ENCODE peak calls at places on chromosomes 2 and 18, in eight cellular contexts. L is stimulated activated CD4-positive, alpha-beta T cell treated with anti-CD3 and anti-CD28 coated beads, Interleukin-15, amount 100 ng/mL, for 48 hours; Y is coronary artery; W is stimulated activated CD8-positive, alpha-beta memory T cell treated with anti-CD3 and anti-CD28 coated beads, Interleukin-15, amount 100 ng/mL, for 24 hours; M is cardiac fibroblast; Z is esophagus squamous epithelium; C is HCEC 1CT; F is fibroblast of the conjunctiva. T is an unnamed sample.

GRCh38 chr18:61085036-61085435 is 248.2 kb upstream of the CDH20 start:
- DNase-seq in L (no peak), Y (no peak), W (no peak), M (no peak), Z (no peak), C (no peak), F (no peak), T (no peak)

GRCh38 chr2:239324456-239324855 is 76.4 kb downstream of the HDAC4 start:
- DNase-seq in L (no peak), Y (peak; percentile 58), W (no peak), M (no peak), Z (no peak), C (no peak), F (no peak), T (no peak)

GRCh38 chr2:214328941-214329340 is 81.9 kb upstream of the VWC2L start:
- DNase-seq in L (no peak), Y (no peak), W (no peak), M (no peak), Z (no peak), C (no peak), F (no peak), T (no peak)

GRCh38 chr2:73112913-73113633 is at the start of gene RAB11FIP5:
- DNase-seq in L (peak; percentile 72), Y (peak; percentile 83), W (peak; percentile 44), M (peak; percentile 92), Z (no peak), C (peak; percentile 91), F (peak; percentile 64), T (peak; percentile 93)

GRCh38 chr2:69615969-69616368 is 27.6 kb downstream of the AAK1 start:
- DNase-seq in L (no peak), Y (no peak), W (no peak), M (no peak), Z (no peak), C (no peak), F (no peak), T (no peak)

GRCh38 chr2:230411484-230412368 is 4.3 kb upstream of the SP100 start:
- DNase-seq in L (peak; percentile 42), Y (no peak), W (no peak), M (peak; percentile 64), Z (no peak), C (peak; percentile 69), F (peak; percentile 24), T (peak; percentile 90)

GRCh38 chr18:74436158-74436755 is 20.9 kb downstream of the DIPK1C start:
- DNase-seq in L (no peak), Y (no peak), W (no peak), M (no peak), Z (no peak), C (no peak), F (no peak), T (no peak)

GRCh38 chr2:135144343-135144742 is 92.3 kb downstream of the RAB3GAP1 start:
- DNase-seq in L (no peak), Y (no peak), W (no peak), M (peak; percentile 29), Z (no peak), C (peak; percentile 16), F (no peak), T (no peak)

GRCh38 chr2:32678825-32679224 is 51.0 kb downstream of the TTC27 start:
- DNase-seq in L (no peak), Y (no peak), W (no peak), M (peak; percentile 54), Z (no peak), C (peak; percentile 35), F (peak; percentile 43), T (no peak)

GRCh38 chr2:231050018-231050901 is 6.4 kb upstream of the PSMD1 start:
- DNase-seq in L (no peak), Y (no peak), W (no peak), M (no peak), Z (no peak), C (no peak), F (no peak), T (no peak)

GRCh38 chr2:38107738-38108410 is 31.9 kb upstream of the CYP1B1 start:
- DNase-seq in L (no peak), Y (no peak), W (no peak), M (no peak), Z (no peak), C (no peak), F (no peak), T (no peak)

GRCh38 chr2:222656544-222657446 is 903 bp upstream of the FARSB start:
- DNase-seq in L (no peak), Y (no peak), W (no peak), M (no peak), Z (no peak), C (no peak), F (no peak), T (peak; percentile 15)

GRCh38 chr2:161416633-161417427 is 733 bp downstream of the TBR1 start:
- DNase-seq in L (no peak), Y (no peak), W (no peak), M (no peak), Z (no peak), C (no peak), F (no peak), T (no peak)

GRCh38 chr2:28621172-28622100 is 125.6 kb downstream of the PLB1 start:
- DNase-seq in L (peak; percentile 39), Y (peak; percentile 92), W (no peak), M (peak; percentile 97), Z (peak; percentile 25), C (peak; percentile 94), F (peak; percentile 88), T (peak; percentile 92)

GRCh38 chr2:160399880-160400279 is 93.7 kb downstream of the RBMS1 start:
- DNase-seq in L (no peak), Y (no peak), W (no peak), M (no peak), Z (no peak), C (no peak), F (no peak), T (no peak)

GRCh38 chr2:211144078-211144477 is 587.7 kb downstream of the CPS1 start:
- DNase-seq in L (no peak), Y (no peak), W (no peak), M (peak; percentile 90), Z (no peak), C (peak; percentile 54), F (peak; percentile 35), T (peak; percentile 11)

GRCh38 chr2:175966839-175967238 is 35.2 kb downstream of the LNPK start:
- DNase-seq in L (no peak), Y (no peak), W (no peak), M (no peak), Z (no peak), C (no peak), F (no peak), T (no peak)

GRCh38 chr2:58521803-58522602 is 280.9 kb upstream of the FANCL start:
- DNase-seq in L (no peak), Y (no peak), W (no peak), M (no peak), Z (no peak), C (peak; percentile 22), F (no peak), T (peak; percentile 9)

GRCh38 chr2:199757466-199757865 is 93.5 kb downstream of the FTCDNL1 start:
- DNase-seq in L (no peak), Y (no peak), W (no peak), M (no peak), Z (no peak), C (no peak), F (peak; percentile 18), T (peak; percentile 36)

GRCh38 chr18:9091066-9091476 is 11.4 kb upstream of the NDUFV2 start:
- DNase-seq in L (no peak), Y (no peak), W (no peak), M (no peak), Z (no peak), C (no peak), F (no peak), T (no peak)

GRCh38 chr2:23668756-23669304 is 258.1 kb downstream of the ATAD2B start:
- DNase-seq in L (no peak), Y (no peak), W (no peak), M (no peak), Z (no peak), C (no peak), F (no peak), T (no peak)

GRCh38 chr18:23093772-23094171 is 41.5 kb upstream of the CABLES1 start:
- DNase-seq in L (no peak), Y (no peak), W (no peak), M (no peak), Z (no peak), C (no peak), F (no peak), T (no peak)

GRCh38 chr2:230643576-230644291 is 68.9 kb upstream of the CAB39 start:
- DNase-seq in L (peak; percentile 54), Y (peak; percentile 70), W (no peak), M (peak; percentile 18), Z (no peak), C (peak; percentile 7), F (no peak), T (no peak)

GRCh38 chr2:155748126-155748525 is 584.4 kb downstream of the NR4A2 start:
- DNase-seq in L (no peak), Y (no peak), W (no peak), M (no peak), Z (no peak), C (no peak), F (no peak), T (no peak)

GRCh38 chr2:16862474-16862873 is 196.8 kb upstream of the CYRIA start:
- DNase-seq in L (no peak), Y (no peak), W (no peak), M (no peak), Z (no peak), C (no peak), F (no peak), T (no peak)

GRCh38 chr2:11863513-11864328 is 117.3 kb downstream of the LPIN1 start:
- DNase-seq in L (peak; percentile 50), Y (peak; percentile 92), W (peak; percentile 45), M (peak; percentile 96), Z (peak; percentile 7), C (peak; percentile 84), F (peak; percentile 79), T (peak; percentile 96)

GRCh38 chr2:212227755-212228154 is 310.8 kb downstream of the ERBB4 start:
- DNase-seq in L (no peak), Y (no peak), W (no peak), M (peak; percentile 89), Z (no peak), C (peak; percentile 89), F (peak; percentile 89), T (peak; percentile 47)

GRCh38 chr18:11124054-11124453 is 25.3 kb downstream of the PIEZO2 start:
- DNase-seq in L (no peak), Y (no peak), W (no peak), M (no peak), Z (no peak), C (no peak), F (no peak), T (no peak)

GRCh38 chr2:165646321-165646801 is 147.7 kb downstream of the GALNT3 start:
- DNase-seq in L (no peak), Y (no peak), W (no peak), M (no peak), Z (no peak), C (no peak), F (no peak), T (peak; percentile 10)

GRCh38 chr18:76859474-76860339 is 37.4 kb downstream of the ZNF236 start:
- DNase-seq in L (peak; percentile 22), Y (no peak), W (no peak), M (no peak), Z (no peak), C (no peak), F (no peak), T (no peak)

GRCh38 chr2:33405180-33406105 is 71.0 kb upstream of the RASGRP3 start:
- DNase-seq in L (no peak), Y (no peak), W (no peak), M (peak; percentile 41), Z (no peak), C (peak; percentile 36), F (no peak), T (no peak)

GRCh38 chr2:238099709-238100048 is 461 bp upstream of the ESPNL start:
- DNase-seq in L (no peak), Y (no peak), W (no peak), M (no peak), Z (no peak), C (no peak), F (no peak), T (peak; percentile 4)

GRCh38 chr2:235358981-235359471 is 134.8 kb upstream of the AGAP1 start:
- DNase-seq in L (no peak), Y (no peak), W (no peak), M (peak; percentile 43), Z (no peak), C (no peak), F (no peak), T (no peak)

GRCh38 chr2:20334645-20335203 is 15.9 kb downstream of the PUM2 start:
- DNase-seq in L (no peak), Y (no peak), W (no peak), M (peak; percentile 59), Z (no peak), C (no peak), F (no peak), T (no peak)

T was measured in AG20443.